ENCODE peak calls at places on chromosomes 2 and 18, in seven cellular contexts. One of them, this sample, is unnamed. For H3K36me3, the result is how much of the 10 kb centered on the place peaks cover.

GRCh38 chr18:42296723-42297122 is 341.7 kb downstream of the PIK3C3 start:
- DNase-seq in right atrium auricular region: no peak
- DNase-seq in brain microvascular endothelial cell: peak
- DNase-seq in cardiac muscle cell: peak
- DNase-seq in heart left ventricle: no peak
- DNase-seq in trophoblast cell: no peak
- DNase-seq in heart right ventricle: no peak
- DNase-seq in this sample: no peak

GRCh38 chr2:194271283-194271961 is 1385.6 kb upstream of the SLC39A10 start:
- DNase-seq in right atrium auricular region: no peak
- DNase-seq in brain microvascular endothelial cell: no peak
- DNase-seq in cardiac muscle cell: peak
- DNase-seq in heart left ventricle: no peak
- DNase-seq in trophoblast cell: no peak
- DNase-seq in heart right ventricle: no peak
- DNase-seq in this sample: no peak

GRCh38 chr2:124913873-124914272 is 888.8 kb downstream of the CNTNAP5 start:
- DNase-seq in right atrium auricular region: no peak
- DNase-seq in brain microvascular endothelial cell: no peak
- DNase-seq in cardiac muscle cell: no peak
- DNase-seq in heart left ventricle: no peak
- DNase-seq in trophoblast cell: no peak
- DNase-seq in heart right ventricle: no peak
- DNase-seq in this sample: no peak

GRCh38 chr2:220332886-220333285 is 705.5 kb downstream of the SLC4A3 start:
- DNase-seq in right atrium auricular region: no peak
- DNase-seq in brain microvascular endothelial cell: no peak
- DNase-seq in cardiac muscle cell: no peak
- DNase-seq in heart left ventricle: no peak
- DNase-seq in trophoblast cell: peak
- DNase-seq in heart right ventricle: no peak
- DNase-seq in this sample: no peak

GRCh38 chr18:58394607-58395425 is 234.1 kb downstream of the ALPK2 start:
- DNase-seq in right atrium auricular region: no peak
- DNase-seq in brain microvascular endothelial cell: no peak
- DNase-seq in cardiac muscle cell: no peak
- DNase-seq in heart left ventricle: no peak
- DNase-seq in trophoblast cell: no peak
- DNase-seq in heart right ventricle: no peak
- DNase-seq in this sample: no peak

GRCh38 chr18:49548266-49548665 is 13.6 kb upstream of the LIPG start:
- DNase-seq in right atrium auricular region: no peak
- DNase-seq in brain microvascular endothelial cell: no peak
- DNase-seq in cardiac muscle cell: no peak
- DNase-seq in heart left ventricle: no peak
- DNase-seq in trophoblast cell: peak
- DNase-seq in heart right ventricle: no peak
- DNase-seq in this sample: no peak

GRCh38 chr2:113692698-113693428 is 63.6 kb downstream of the SLC35F5 start:
- DNase-seq in right atrium auricular region: no peak
- DNase-seq in brain microvascular endothelial cell: no peak
- DNase-seq in cardiac muscle cell: no peak
- DNase-seq in heart left ventricle: no peak
- DNase-seq in trophoblast cell: no peak
- DNase-seq in heart right ventricle: no peak
- DNase-seq in this sample: no peak

GRCh38 chr18:36229188-36229587 is 41.9 kb downstream of the MOCOS start:
- DNase-seq in right atrium auricular region: no peak
- DNase-seq in brain microvascular endothelial cell: no peak
- DNase-seq in cardiac muscle cell: no peak
- DNase-seq in heart left ventricle: no peak
- DNase-seq in trophoblast cell: no peak
- DNase-seq in heart right ventricle: no peak
- DNase-seq in this sample: no peak

GRCh38 chr18:13915391-13915790 is at the start of gene MC2R:
- DNase-seq in right atrium auricular region: no peak
- DNase-seq in brain microvascular endothelial cell: no peak
- DNase-seq in cardiac muscle cell: no peak
- DNase-seq in heart left ventricle: no peak
- DNase-seq in trophoblast cell: no peak
- DNase-seq in heart right ventricle: no peak
- DNase-seq in this sample: no peak

GRCh38 chr2:225337183-225337582 is 62.3 kb upstream of the NYAP2 start:
- DNase-seq in right atrium auricular region: no peak
- DNase-seq in brain microvascular endothelial cell: peak
- DNase-seq in cardiac muscle cell: peak
- DNase-seq in heart left ventricle: no peak
- DNase-seq in trophoblast cell: no peak
- DNase-seq in heart right ventricle: no peak
- DNase-seq in this sample: no peak

GRCh38 chr2:237823544-237823943 is 25.0 kb downstream of the RBM44 start:
- DNase-seq in right atrium auricular region: no peak
- DNase-seq in brain microvascular endothelial cell: no peak
- DNase-seq in cardiac muscle cell: no peak
- DNase-seq in heart left ventricle: no peak
- DNase-seq in trophoblast cell: no peak
- DNase-seq in heart right ventricle: no peak
- DNase-seq in this sample: no peak

GRCh38 chr2:107263596-107264090 is 377.7 kb upstream of the ST6GAL2 start:
- DNase-seq in right atrium auricular region: no peak
- DNase-seq in brain microvascular endothelial cell: no peak
- DNase-seq in cardiac muscle cell: no peak
- DNase-seq in heart left ventricle: no peak
- DNase-seq in trophoblast cell: no peak
- DNase-seq in heart right ventricle: no peak
- DNase-seq in this sample: no peak

GRCh38 chr2:20067992-20068727 is 16.7 kb upstream of the LAPTM4A start:
- DNase-seq in right atrium auricular region: no peak
- DNase-seq in brain microvascular endothelial cell: peak
- DNase-seq in cardiac muscle cell: no peak
- DNase-seq in heart left ventricle: no peak
- DNase-seq in trophoblast cell: peak
- DNase-seq in heart right ventricle: no peak
- DNase-seq in this sample: no peak

GRCh38 chr18:24397131-24397693 is 412 bp downstream of the OSBPL1A start:
- DNase-seq in right atrium auricular region: peak
- DNase-seq in brain microvascular endothelial cell: peak
- DNase-seq in cardiac muscle cell: peak
- DNase-seq in heart left ventricle: peak
- DNase-seq in trophoblast cell: peak
- DNase-seq in heart right ventricle: peak
- DNase-seq in this sample: no peak

GRCh38 chr18:67232406-67232805 is 284.1 kb downstream of the DSEL start:
- DNase-seq in right atrium auricular region: no peak
- DNase-seq in brain microvascular endothelial cell: peak
- DNase-seq in cardiac muscle cell: no peak
- DNase-seq in heart left ventricle: no peak
- DNase-seq in trophoblast cell: peak
- DNase-seq in heart right ventricle: no peak
- DNase-seq in this sample: no peak

GRCh38 chr2:7701807-7702206 is 784.6 kb downstream of the RNF144A start:
- DNase-seq in right atrium auricular region: no peak
- DNase-seq in brain microvascular endothelial cell: no peak
- DNase-seq in cardiac muscle cell: no peak
- DNase-seq in heart left ventricle: no peak
- DNase-seq in trophoblast cell: no peak
- DNase-seq in heart right ventricle: no peak
- DNase-seq in this sample: no peak

GRCh38 chr2:33589444-33589843 is 9.7 kb downstream of the FAM98A start:
- DNase-seq in right atrium auricular region: no peak
- DNase-seq in brain microvascular endothelial cell: no peak
- DNase-seq in cardiac muscle cell: no peak
- DNase-seq in heart left ventricle: no peak
- DNase-seq in trophoblast cell: no peak
- DNase-seq in heart right ventricle: no peak
- DNase-seq in this sample: no peak

GRCh38 chr2:114222331-114222730 is 220.1 kb upstream of the DPP10 start:
- DNase-seq in right atrium auricular region: no peak
- DNase-seq in brain microvascular endothelial cell: no peak
- DNase-seq in cardiac muscle cell: no peak
- DNase-seq in heart left ventricle: no peak
- DNase-seq in trophoblast cell: no peak
- DNase-seq in heart right ventricle: no peak
- DNase-seq in this sample: no peak

GRCh38 chr18:35387367-35387685 is 10.2 kb upstream of the ZNF396 start:
- DNase-seq in right atrium auricular region: no peak
- DNase-seq in brain microvascular endothelial cell: peak
- DNase-seq in cardiac muscle cell: no peak
- DNase-seq in heart left ventricle: no peak
- DNase-seq in trophoblast cell: no peak
- DNase-seq in heart right ventricle: no peak
- DNase-seq in this sample: no peak

GRCh38 chr2:109032229-109032800 is 43.3 kb upstream of the EDAR start:
- DNase-seq in right atrium auricular region: no peak
- DNase-seq in brain microvascular endothelial cell: no peak
- DNase-seq in cardiac muscle cell: no peak
- DNase-seq in heart left ventricle: no peak
- DNase-seq in trophoblast cell: no peak
- DNase-seq in heart right ventricle: no peak
- DNase-seq in this sample: no peak

GRCh38 chr2:239275871-239276812 is 124.7 kb downstream of the HDAC4 start:
- DNase-seq in right atrium auricular region: peak
- DNase-seq in brain microvascular endothelial cell: no peak
- DNase-seq in cardiac muscle cell: no peak
- DNase-seq in heart left ventricle: peak
- DNase-seq in trophoblast cell: no peak
- DNase-seq in heart right ventricle: peak
- DNase-seq in this sample: no peak

GRCh38 chr2:238369516-238370481 is 49.5 kb downstream of the TRAF3IP1 start:
- DNase-seq in right atrium auricular region: no peak
- DNase-seq in brain microvascular endothelial cell: no peak
- DNase-seq in cardiac muscle cell: no peak
- DNase-seq in heart left ventricle: no peak
- DNase-seq in trophoblast cell: no peak
- DNase-seq in heart right ventricle: no peak
- DNase-seq in this sample: no peak

GRCh38 chr18:47404845-47405244 is 153.4 kb upstream of the SKOR2 start:
- DNase-seq in right atrium auricular region: no peak
- DNase-seq in brain microvascular endothelial cell: no peak
- DNase-seq in cardiac muscle cell: no peak
- DNase-seq in heart left ventricle: no peak
- DNase-seq in trophoblast cell: no peak
- DNase-seq in heart right ventricle: no peak
- DNase-seq in this sample: no peak

DNA sequence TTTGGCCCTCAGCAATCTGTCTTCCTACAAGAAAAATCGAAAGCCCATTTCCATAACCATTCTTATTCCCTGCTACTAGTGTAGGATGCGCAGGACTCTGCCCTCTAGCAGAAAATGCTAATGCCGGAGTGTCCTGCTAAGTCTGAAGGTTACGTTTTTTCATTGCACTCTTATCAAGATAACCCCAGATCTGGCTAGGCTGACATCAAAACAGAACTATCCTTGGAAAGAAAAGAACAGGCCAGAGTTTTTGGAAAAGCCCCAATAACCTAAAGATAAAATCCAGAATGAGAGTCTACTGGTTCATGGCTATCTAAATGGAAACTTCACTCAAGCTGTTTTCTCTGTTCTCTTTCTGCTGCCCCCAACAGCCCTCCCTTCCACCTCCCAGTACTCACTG is 933 bp downstream of the RNF152 start:
- DNase-seq in right atrium auricular region: no peak
- DNase-seq in brain microvascular endothelial cell: no peak
- DNase-seq in cardiac muscle cell: no peak
- DNase-seq in heart left ventricle: no peak
- DNase-seq in trophoblast cell: no peak
- DNase-seq in heart right ventricle: no peak
- DNase-seq in this sample: no peak
- H3K27ac ChIP-seq in right atrium auricular region: peak
- H3K27ac ChIP-seq in brain microvascular endothelial cell: no peak
- H3K27ac ChIP-seq in cardiac muscle cell: no peak
- H3K27ac ChIP-seq in heart left ventricle: peak
- H3K27ac ChIP-seq in trophoblast cell: no peak
- H3K27ac ChIP-seq in heart right ventricle: peak
- H3K27ac ChIP-seq in this sample: no peak

DNA sequence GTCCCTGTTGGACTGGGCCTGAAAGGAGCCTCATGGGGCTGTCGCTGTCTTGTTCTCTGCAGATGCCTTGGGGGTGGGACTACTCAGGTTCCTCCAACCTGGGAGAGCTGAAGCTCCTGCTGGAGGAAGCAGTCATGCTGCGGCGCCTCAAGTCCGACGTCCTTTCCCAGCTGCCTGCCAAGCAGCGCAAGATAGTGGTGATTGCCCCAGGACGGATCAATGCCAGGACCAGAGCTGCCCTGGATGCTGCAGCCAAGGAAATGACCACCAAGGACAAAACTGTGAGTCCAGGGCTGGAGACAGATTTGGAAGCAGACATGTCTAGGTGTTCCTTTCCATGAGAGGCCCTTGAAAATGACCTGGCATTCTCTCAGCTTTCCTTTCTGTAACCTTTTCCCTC is 38.5 kb downstream of the SMARCAL1 start:
- DNase-seq in right atrium auricular region: no peak
- DNase-seq in brain microvascular endothelial cell: no peak
- DNase-seq in cardiac muscle cell: no peak
- DNase-seq in heart left ventricle: no peak
- DNase-seq in trophoblast cell: no peak
- DNase-seq in heart right ventricle: no peak
- DNase-seq in this sample: no peak
- H3K36me3 ChIP-seq in right atrium auricular region: half or more
- H3K36me3 ChIP-seq in brain microvascular endothelial cell: half or more
- H3K36me3 ChIP-seq in cardiac muscle cell: under half
- H3K36me3 ChIP-seq in heart left ventricle: under half
- H3K36me3 ChIP-seq in trophoblast cell: under half
- H3K36me3 ChIP-seq in heart right ventricle: half or more
- H3K36me3 ChIP-seq in this sample: half or more

DNA sequence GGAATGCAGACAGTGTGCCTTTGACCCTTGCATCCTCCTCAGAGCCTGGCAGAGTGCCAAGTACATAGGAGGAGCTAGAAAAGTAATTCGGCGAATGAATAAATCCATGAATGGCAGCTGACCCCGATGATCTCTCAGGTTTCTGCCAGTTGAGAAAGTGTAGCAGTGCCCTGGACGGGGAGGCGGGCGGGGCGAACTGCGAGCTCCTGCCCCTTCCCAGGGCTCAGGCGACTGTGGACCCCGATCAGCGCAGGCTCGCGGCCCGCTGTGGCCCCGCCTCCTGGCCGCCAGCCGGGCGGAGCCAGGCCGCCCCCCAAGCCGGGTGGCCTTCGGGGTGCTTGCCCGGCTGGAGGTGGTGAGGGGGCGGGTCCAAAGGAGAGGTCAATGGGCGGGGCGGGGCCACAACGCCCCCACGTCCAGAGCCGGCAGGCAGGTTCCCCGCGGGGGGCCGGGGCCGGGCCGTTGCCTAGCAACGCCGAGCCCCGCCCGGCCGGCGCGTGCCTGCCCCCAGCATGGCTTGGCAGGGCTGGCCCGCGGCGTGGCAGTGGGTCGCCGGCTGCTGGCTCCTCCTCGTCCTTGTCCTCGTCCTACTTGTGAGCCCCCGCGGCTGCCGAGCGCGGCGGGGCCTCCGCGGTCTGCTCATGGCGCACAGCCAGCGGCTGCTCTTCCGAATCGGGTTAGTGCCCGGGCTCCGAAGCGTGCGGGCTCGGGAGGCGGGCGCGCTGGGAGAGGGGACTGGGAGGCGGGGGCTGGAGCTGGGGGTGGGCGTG is 30.6 kb upstream of the TMBIM1 start:
- DNase-seq in right atrium auricular region: peak
- DNase-seq in brain microvascular endothelial cell: peak
- DNase-seq in cardiac muscle cell: peak
- DNase-seq in heart left ventricle: peak
- DNase-seq in trophoblast cell: peak
- DNase-seq in heart right ventricle: peak
- DNase-seq in this sample: peak
- H3K27ac ChIP-seq in right atrium auricular region: peak
- H3K27ac ChIP-seq in brain microvascular endothelial cell: peak
- H3K27ac ChIP-seq in cardiac muscle cell: peak
- H3K27ac ChIP-seq in heart left ventricle: peak
- H3K27ac ChIP-seq in trophoblast cell: peak
- H3K27ac ChIP-seq in heart right ventricle: peak
- H3K27ac ChIP-seq in this sample: peak

GRCh38 chr2:217884985-217885384 is 117.8 kb downstream of the TNS1 start:
- DNase-seq in right atrium auricular region: no peak
- DNase-seq in brain microvascular endothelial cell: no peak
- DNase-seq in cardiac muscle cell: no peak
- DNase-seq in heart left ventricle: no peak
- DNase-seq in trophoblast cell: no peak
- DNase-seq in heart right ventricle: no peak
- DNase-seq in this sample: no peak
- H3K36me3 ChIP-seq in right atrium auricular region: half or more
- H3K36me3 ChIP-seq in brain microvascular endothelial cell: under half
- H3K36me3 ChIP-seq in cardiac muscle cell: under half
- H3K36me3 ChIP-seq in heart left ventricle: under half
- H3K36me3 ChIP-seq in trophoblast cell: under half
- H3K36me3 ChIP-seq in heart right ventricle: half or more
- H3K36me3 ChIP-seq in this sample: under half